ENCODE peak calls at places on chromosome X, in eight cellular contexts. One of them, this sample, is unnamed. For H4K20me1, the result is how much of the 10 kb centered on the place peaks cover.

GRCh38 chrX:53186363-53186762 is 38.6 kb downstream of the KDM5C start:
- DNase-seq in GM23248: peak
- DNase-seq in mammary epithelial cell: peak
- DNase-seq in fibroblast of lung: peak
- DNase-seq in hepatocyte: no peak
- DNase-seq in HCT116: no peak
- DNase-seq in SK-N-SH: no peak
- DNase-seq in GM23338: no peak
- DNase-seq in this sample: no peak

GRCh38 chrX:140697618-140698017 is 11.9 kb upstream of the LINC00632 start:
- DNase-seq in GM23248: peak
- DNase-seq in mammary epithelial cell: no peak
- DNase-seq in fibroblast of lung: no peak
- DNase-seq in hepatocyte: no peak
- DNase-seq in HCT116: no peak
- DNase-seq in SK-N-SH: no peak
- DNase-seq in GM23338: peak
- DNase-seq in this sample: no peak

GRCh38 chrX:150572206-150572605 is 3.8 kb downstream of the MTM1 start:
- DNase-seq in GM23248: peak
- DNase-seq in mammary epithelial cell: peak
- DNase-seq in fibroblast of lung: no peak
- DNase-seq in hepatocyte: no peak
- DNase-seq in HCT116: no peak
- DNase-seq in SK-N-SH: no peak
- DNase-seq in GM23338: no peak
- DNase-seq in this sample: no peak

GRCh38 chrX:47146936-47147859 is 2.2 kb downstream of the RBM10 start:
- DNase-seq in GM23248: no peak
- DNase-seq in mammary epithelial cell: no peak
- DNase-seq in fibroblast of lung: no peak
- DNase-seq in hepatocyte: no peak
- DNase-seq in HCT116: no peak
- DNase-seq in SK-N-SH: no peak
- DNase-seq in GM23338: no peak
- DNase-seq in this sample: no peak

GRCh38 chrX:120305531-120306145 is 5.6 kb downstream of the TMEM255A start:
- DNase-seq in GM23248: no peak
- DNase-seq in mammary epithelial cell: no peak
- DNase-seq in fibroblast of lung: peak
- DNase-seq in hepatocyte: peak
- DNase-seq in HCT116: no peak
- DNase-seq in SK-N-SH: no peak
- DNase-seq in GM23338: peak
- DNase-seq in this sample: no peak

GRCh38 chrX:136747003-136747986 is 33.4 kb downstream of the ARHGEF6 start:
- DNase-seq in GM23248: no peak
- DNase-seq in mammary epithelial cell: no peak
- DNase-seq in fibroblast of lung: no peak
- DNase-seq in hepatocyte: no peak
- DNase-seq in HCT116: no peak
- DNase-seq in SK-N-SH: no peak
- DNase-seq in GM23338: no peak
- DNase-seq in this sample: no peak

GRCh38 chrX:24019448-24019847 is 7.5 kb downstream of the KLHL15 start:
- DNase-seq in GM23248: no peak
- DNase-seq in mammary epithelial cell: no peak
- DNase-seq in fibroblast of lung: no peak
- DNase-seq in hepatocyte: no peak
- DNase-seq in HCT116: no peak
- DNase-seq in SK-N-SH: no peak
- DNase-seq in GM23338: no peak
- DNase-seq in this sample: no peak

GRCh38 chrX:137651647-137652046 is 85.7 kb downstream of the ZIC3 start:
- DNase-seq in GM23248: no peak
- DNase-seq in mammary epithelial cell: no peak
- DNase-seq in fibroblast of lung: no peak
- DNase-seq in hepatocyte: no peak
- DNase-seq in HCT116: no peak
- DNase-seq in SK-N-SH: no peak
- DNase-seq in GM23338: peak
- DNase-seq in this sample: no peak

GRCh38 chrX:109830704-109831206 is 97.7 kb upstream of the ACSL4 start:
- DNase-seq in GM23248: peak
- DNase-seq in mammary epithelial cell: no peak
- DNase-seq in fibroblast of lung: peak
- DNase-seq in hepatocyte: peak
- DNase-seq in HCT116: no peak
- DNase-seq in SK-N-SH: no peak
- DNase-seq in GM23338: no peak
- DNase-seq in this sample: no peak

GRCh38 chrX:8868070-8868795 is 67.0 kb upstream of the FAM9A start:
- DNase-seq in GM23248: peak
- DNase-seq in mammary epithelial cell: peak
- DNase-seq in fibroblast of lung: peak
- DNase-seq in hepatocyte: no peak
- DNase-seq in HCT116: no peak
- DNase-seq in SK-N-SH: no peak
- DNase-seq in GM23338: no peak
- DNase-seq in this sample: no peak

GRCh38 chrX:84415155-84415554 is 87.1 kb downstream of the HDX start:
- DNase-seq in GM23248: no peak
- DNase-seq in mammary epithelial cell: no peak
- DNase-seq in fibroblast of lung: no peak
- DNase-seq in hepatocyte: no peak
- DNase-seq in HCT116: no peak
- DNase-seq in SK-N-SH: no peak
- DNase-seq in GM23338: no peak
- DNase-seq in this sample: no peak

GRCh38 chrX:20382518-20383291 is 116.0 kb upstream of the RPS6KA3 start:
- DNase-seq in GM23248: peak
- DNase-seq in mammary epithelial cell: peak
- DNase-seq in fibroblast of lung: no peak
- DNase-seq in hepatocyte: peak
- DNase-seq in HCT116: no peak
- DNase-seq in SK-N-SH: peak
- DNase-seq in GM23338: no peak
- DNase-seq in this sample: no peak

GRCh38 chrX:119194631-119195030 is 41.5 kb upstream of the PGRMC1 start:
- DNase-seq in GM23248: peak
- DNase-seq in mammary epithelial cell: no peak
- DNase-seq in fibroblast of lung: peak
- DNase-seq in hepatocyte: peak
- DNase-seq in HCT116: no peak
- DNase-seq in SK-N-SH: no peak
- DNase-seq in GM23338: peak
- DNase-seq in this sample: no peak

GRCh38 chrX:63514575-63514967 is 163.4 kb upstream of the SPIN4 start:
- DNase-seq in GM23248: no peak
- DNase-seq in mammary epithelial cell: no peak
- DNase-seq in fibroblast of lung: peak
- DNase-seq in hepatocyte: no peak
- DNase-seq in HCT116: no peak
- DNase-seq in SK-N-SH: no peak
- DNase-seq in GM23338: no peak
- DNase-seq in this sample: no peak

GRCh38 chrX:108186811-108187210 is 95.2 kb downstream of the ATG4A start:
- DNase-seq in GM23248: peak
- DNase-seq in mammary epithelial cell: peak
- DNase-seq in fibroblast of lung: peak
- DNase-seq in hepatocyte: peak
- DNase-seq in HCT116: peak
- DNase-seq in SK-N-SH: no peak
- DNase-seq in GM23338: no peak
- DNase-seq in this sample: no peak

GRCh38 chrX:103658681-103659433 is 27.6 kb downstream of the MORF4L2 start:
- DNase-seq in GM23248: no peak
- DNase-seq in mammary epithelial cell: no peak
- DNase-seq in fibroblast of lung: no peak
- DNase-seq in hepatocyte: no peak
- DNase-seq in HCT116: no peak
- DNase-seq in SK-N-SH: no peak
- DNase-seq in GM23338: no peak
- DNase-seq in this sample: no peak

GRCh38 chrX:21946925-21947641 is 6.6 kb downstream of the SMS start:
- DNase-seq in GM23248: peak
- DNase-seq in mammary epithelial cell: peak
- DNase-seq in fibroblast of lung: peak
- DNase-seq in hepatocyte: no peak
- DNase-seq in HCT116: no peak
- DNase-seq in SK-N-SH: no peak
- DNase-seq in GM23338: peak
- DNase-seq in this sample: no peak
- H4K20me1 ChIP-seq in GM23248: under half
- H4K20me1 ChIP-seq in mammary epithelial cell: under half
- H4K20me1 ChIP-seq in fibroblast of lung: under half
- H4K20me1 ChIP-seq in hepatocyte: under half
- H4K20me1 ChIP-seq in HCT116: under half
- H4K20me1 ChIP-seq in SK-N-SH: half or more
- H4K20me1 ChIP-seq in GM23338: under half
- H4K20me1 ChIP-seq in this sample: under half

DNA sequence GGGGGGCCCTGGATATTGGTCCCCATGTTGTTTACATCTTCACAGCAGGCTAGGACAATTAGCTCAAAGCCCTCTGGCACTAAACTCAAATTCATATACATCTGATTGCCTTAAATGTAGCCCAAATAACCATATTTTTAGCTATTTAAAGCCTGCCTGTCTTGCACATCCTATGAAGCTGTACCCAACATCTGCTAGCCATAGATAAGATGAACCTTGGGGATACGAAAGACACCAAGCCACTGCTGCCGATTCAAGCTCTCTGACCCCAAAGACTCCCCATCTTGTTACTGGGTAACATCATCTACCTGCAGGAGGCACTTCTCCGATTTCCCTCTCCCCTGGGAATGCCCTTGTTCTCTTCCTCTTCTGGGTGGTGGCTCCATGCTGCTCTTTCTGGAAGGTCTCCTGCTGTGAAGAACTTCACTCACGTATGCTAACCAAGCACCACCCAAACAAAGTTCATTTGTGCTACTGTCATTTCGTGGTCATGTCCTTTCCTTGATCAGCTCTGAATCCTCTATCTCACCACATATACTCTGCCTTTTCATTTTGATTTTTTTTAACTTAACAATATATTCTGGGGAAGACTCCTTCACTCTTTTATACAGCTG is 107.7 kb upstream of the ATXN3L start:
- DNase-seq in GM23248: no peak
- DNase-seq in mammary epithelial cell: no peak
- DNase-seq in fibroblast of lung: no peak
- DNase-seq in hepatocyte: no peak
- DNase-seq in HCT116: no peak
- DNase-seq in SK-N-SH: no peak
- DNase-seq in GM23338: no peak
- DNase-seq in this sample: no peak
- H3K4me3 ChIP-seq in GM23248: no peak
- H3K4me3 ChIP-seq in mammary epithelial cell: no peak
- H3K4me3 ChIP-seq in fibroblast of lung: no peak
- H3K4me3 ChIP-seq in hepatocyte: no peak
- H3K4me3 ChIP-seq in HCT116: no peak
- H3K4me3 ChIP-seq in SK-N-SH: no peak
- H3K4me3 ChIP-seq in GM23338: no peak
- H3K4me3 ChIP-seq in this sample: no peak

GRCh38 chrX:132040066-132040465 is 17.0 kb downstream of the STK26 start:
- DNase-seq in GM23248: no peak
- DNase-seq in mammary epithelial cell: no peak
- DNase-seq in fibroblast of lung: no peak
- DNase-seq in hepatocyte: no peak
- DNase-seq in HCT116: no peak
- DNase-seq in SK-N-SH: no peak
- DNase-seq in GM23338: no peak
- DNase-seq in this sample: no peak
- H4K20me1 ChIP-seq in GM23248: under half
- H4K20me1 ChIP-seq in mammary epithelial cell: under half
- H4K20me1 ChIP-seq in fibroblast of lung: under half
- H4K20me1 ChIP-seq in hepatocyte: under half
- H4K20me1 ChIP-seq in HCT116: under half
- H4K20me1 ChIP-seq in SK-N-SH: under half
- H4K20me1 ChIP-seq in GM23338: under half
- H4K20me1 ChIP-seq in this sample: under half

DNA sequence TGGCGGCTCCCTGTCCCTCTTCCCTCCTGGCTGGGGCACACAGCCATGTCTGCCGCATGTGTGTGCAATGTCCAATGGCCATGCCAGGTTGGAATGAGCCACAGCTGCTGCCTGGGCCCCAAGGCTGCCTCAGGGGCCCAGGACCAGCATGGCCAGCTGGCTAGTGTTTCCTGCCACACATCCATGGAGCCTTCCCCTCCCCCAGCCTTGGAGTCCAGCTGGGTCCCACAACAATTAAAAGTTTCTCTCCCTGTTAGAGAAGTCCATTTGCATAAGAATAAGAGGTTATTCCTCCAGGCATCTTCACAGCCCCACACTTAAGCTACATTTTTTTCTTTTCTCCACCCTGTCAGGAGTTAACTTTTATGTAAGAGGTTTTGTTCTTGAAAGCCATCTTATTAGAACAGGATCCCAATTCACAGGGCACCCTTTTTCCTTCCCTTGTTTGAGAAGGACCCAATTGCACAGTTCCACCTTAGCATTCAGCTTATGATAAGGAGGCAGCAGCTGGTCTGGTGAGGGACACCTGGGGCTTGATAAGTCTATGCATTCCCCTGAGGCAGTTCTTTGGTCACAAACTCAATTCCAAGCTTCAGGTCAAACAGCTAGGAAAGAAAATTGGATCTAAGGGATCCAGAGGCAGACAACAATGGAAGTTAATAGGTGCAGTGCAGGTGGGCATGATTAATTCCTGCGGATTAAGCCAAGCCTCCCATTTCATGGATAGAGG is 963.3 kb upstream of the GRIA3 start:
- DNase-seq in GM23248: no peak
- DNase-seq in mammary epithelial cell: no peak
- DNase-seq in fibroblast of lung: no peak
- DNase-seq in hepatocyte: no peak
- DNase-seq in HCT116: no peak
- DNase-seq in SK-N-SH: no peak
- DNase-seq in GM23338: peak
- DNase-seq in this sample: no peak
- H3K4me3 ChIP-seq in GM23248: no peak
- H3K4me3 ChIP-seq in mammary epithelial cell: no peak
- H3K4me3 ChIP-seq in fibroblast of lung: no peak
- H3K4me3 ChIP-seq in hepatocyte: no peak
- H3K4me3 ChIP-seq in HCT116: no peak
- H3K4me3 ChIP-seq in SK-N-SH: no peak
- H3K4me3 ChIP-seq in GM23338: peak
- H3K4me3 ChIP-seq in this sample: no peak